ENCODE peak calls at places on chromosomes 5 and 9, in nine cellular contexts. One of them, this sample, is unnamed.

GRCh38 chr9:89309608-89310485 is 1.1 kb upstream of the CKS2 start:
- DNase-seq in epithelial cell of esophagus: no peak
- DNase-seq in PC-3: no peak
- DNase-seq in fibroblast of pulmonary artery: peak; percentile 34
- DNase-seq in H1: no peak
- DNase-seq in fibroblast of lung: no peak
- DNase-seq in fibroblast of mammary gland: no peak
- DNase-seq in neural progenitor cell: peak; percentile 10
- DNase-seq in lower lobe of right lung: no peak
- DNase-seq in this sample: peak; percentile 17

GRCh38 chr9:127140181-127140580 is 17.7 kb upstream of the ANGPTL2 start:
- DNase-seq in H1: no peak
- DNase-seq in fibroblast of pulmonary artery: no peak
- DNase-seq in PC-3: no peak
- DNase-seq in fibroblast of lung: no peak
- DNase-seq in neural progenitor cell: no peak
- DNase-seq in epithelial cell of esophagus: no peak
- DNase-seq in lower lobe of right lung: no peak
- DNase-seq in fibroblast of mammary gland: no peak
- DNase-seq in this sample: no peak

GRCh38 chr5:55037046-55037771 is 13.2 kb downstream of the GZMK start:
- DNase-seq in fibroblast of mammary gland: peak; percentile 22
- DNase-seq in epithelial cell of esophagus: peak; percentile 14
- DNase-seq in fibroblast of lung: peak; percentile 5
- DNase-seq in PC-3: no peak
- DNase-seq in lower lobe of right lung: no peak
- DNase-seq in H1: peak; percentile 46
- DNase-seq in fibroblast of pulmonary artery: peak; percentile 12
- DNase-seq in neural progenitor cell: peak; percentile 43
- DNase-seq in this sample: no peak

GRCh38 chr5:31981361-31981955 is 192.7 kb downstream of the GOLPH3 start:
- DNase-seq in neural progenitor cell: no peak
- DNase-seq in H1: no peak
- DNase-seq in lower lobe of right lung: no peak
- DNase-seq in PC-3: no peak
- DNase-seq in fibroblast of mammary gland: no peak
- DNase-seq in fibroblast of pulmonary artery: no peak
- DNase-seq in fibroblast of lung: no peak
- DNase-seq in epithelial cell of esophagus: no peak
- DNase-seq in this sample: no peak

GRCh38 chr5:180832638-180833068 is 28.4 kb downstream of the ZFP62 start:
- DNase-seq in fibroblast of mammary gland: no peak
- DNase-seq in lower lobe of right lung: no peak
- DNase-seq in H1: no peak
- DNase-seq in neural progenitor cell: no peak
- DNase-seq in fibroblast of lung: no peak
- DNase-seq in epithelial cell of esophagus: no peak
- DNase-seq in fibroblast of pulmonary artery: no peak
- DNase-seq in PC-3: no peak
- DNase-seq in this sample: no peak

GRCh38 chr5:142151436-142152382 is 43.1 kb downstream of the NDFIP1 start:
- DNase-seq in fibroblast of lung: peak; percentile 91
- DNase-seq in fibroblast of mammary gland: peak; percentile 83
- DNase-seq in lower lobe of right lung: no peak
- DNase-seq in neural progenitor cell: peak; percentile 66
- DNase-seq in epithelial cell of esophagus: peak; percentile 79
- DNase-seq in PC-3: peak; percentile 64
- DNase-seq in fibroblast of pulmonary artery: peak; percentile 94
- DNase-seq in H1: no peak
- DNase-seq in this sample: peak; percentile 63

GRCh38 chr5:170450041-170450660 is 53.7 kb upstream of the KCNIP1 start:
- DNase-seq in fibroblast of mammary gland: no peak
- DNase-seq in neural progenitor cell: no peak
- DNase-seq in lower lobe of right lung: no peak
- DNase-seq in fibroblast of pulmonary artery: no peak
- DNase-seq in fibroblast of lung: no peak
- DNase-seq in H1: peak; percentile 33
- DNase-seq in PC-3: no peak
- DNase-seq in epithelial cell of esophagus: no peak
- DNase-seq in this sample: no peak

GRCh38 chr9:112848316-112849151 is 42.1 kb downstream of the SLC46A2 start:
- DNase-seq in H1: peak; percentile 51
- DNase-seq in fibroblast of pulmonary artery: peak; percentile 29
- DNase-seq in fibroblast of lung: no peak
- DNase-seq in epithelial cell of esophagus: no peak
- DNase-seq in PC-3: no peak
- DNase-seq in fibroblast of mammary gland: no peak
- DNase-seq in neural progenitor cell: peak; percentile 61
- DNase-seq in lower lobe of right lung: no peak
- DNase-seq in this sample: no peak

GRCh38 chr5:176441921-176442323 is 6.3 kb upstream of the FAF2 start:
- DNase-seq in fibroblast of lung: peak; percentile 12
- DNase-seq in PC-3: peak; percentile 73
- DNase-seq in fibroblast of mammary gland: peak; percentile 59
- DNase-seq in H1: no peak
- DNase-seq in lower lobe of right lung: no peak
- DNase-seq in neural progenitor cell: peak; percentile 18
- DNase-seq in fibroblast of pulmonary artery: peak; percentile 63
- DNase-seq in epithelial cell of esophagus: peak; percentile 63
- DNase-seq in this sample: peak; percentile 80

GRCh38 chr9:84669008-84669292 is 579 bp upstream of the NTRK2 start:
- DNase-seq in neural progenitor cell: no peak
- DNase-seq in fibroblast of pulmonary artery: no peak
- DNase-seq in PC-3: no peak
- DNase-seq in lower lobe of right lung: no peak
- DNase-seq in fibroblast of mammary gland: no peak
- DNase-seq in epithelial cell of esophagus: no peak
- DNase-seq in H1: no peak
- DNase-seq in fibroblast of lung: no peak
- DNase-seq in this sample: no peak

GRCh38 chr5:37888476-37888875 is 48.6 kb upstream of the GDNF start:
- DNase-seq in fibroblast of mammary gland: peak; percentile 82
- DNase-seq in neural progenitor cell: no peak
- DNase-seq in fibroblast of lung: no peak
- DNase-seq in PC-3: peak; percentile 58
- DNase-seq in lower lobe of right lung: no peak
- DNase-seq in H1: no peak
- DNase-seq in epithelial cell of esophagus: peak; percentile 91
- DNase-seq in fibroblast of pulmonary artery: no peak
- DNase-seq in this sample: peak; percentile 77

GRCh38 chr9:122822056-122822455 is 6.3 kb downstream of the PDCL start:
- DNase-seq in PC-3: no peak
- DNase-seq in epithelial cell of esophagus: no peak
- DNase-seq in lower lobe of right lung: no peak
- DNase-seq in H1: no peak
- DNase-seq in fibroblast of pulmonary artery: no peak
- DNase-seq in fibroblast of lung: no peak
- DNase-seq in neural progenitor cell: no peak
- DNase-seq in fibroblast of mammary gland: no peak
- DNase-seq in this sample: no peak

GRCh38 chr5:159515197-159515596 is 184.9 kb upstream of the IL12B start:
- DNase-seq in epithelial cell of esophagus: no peak
- DNase-seq in lower lobe of right lung: no peak
- DNase-seq in fibroblast of lung: no peak
- DNase-seq in fibroblast of mammary gland: no peak
- DNase-seq in fibroblast of pulmonary artery: no peak
- DNase-seq in PC-3: no peak
- DNase-seq in H1: no peak
- DNase-seq in neural progenitor cell: no peak
- DNase-seq in this sample: no peak

GRCh38 chr5:81679885-81680284 is 71.0 kb downstream of the SSBP2 start:
- DNase-seq in neural progenitor cell: no peak
- DNase-seq in fibroblast of mammary gland: no peak
- DNase-seq in fibroblast of lung: no peak
- DNase-seq in lower lobe of right lung: no peak
- DNase-seq in PC-3: no peak
- DNase-seq in fibroblast of pulmonary artery: no peak
- DNase-seq in H1: no peak
- DNase-seq in epithelial cell of esophagus: no peak
- DNase-seq in this sample: no peak

GRCh38 chr5:54753034-54753433 is 232.4 kb downstream of the ESM1 start:
- DNase-seq in epithelial cell of esophagus: peak; percentile 45
- DNase-seq in PC-3: no peak
- DNase-seq in neural progenitor cell: no peak
- DNase-seq in fibroblast of pulmonary artery: peak; percentile 56
- DNase-seq in fibroblast of lung: peak; percentile 61
- DNase-seq in H1: peak; percentile 4
- DNase-seq in lower lobe of right lung: no peak
- DNase-seq in fibroblast of mammary gland: peak; percentile 59
- DNase-seq in this sample: peak; percentile 66

GRCh38 chr9:5642170-5642569 is 13.3 kb downstream of the RIC1 start:
- DNase-seq in PC-3: no peak
- DNase-seq in neural progenitor cell: no peak
- DNase-seq in epithelial cell of esophagus: no peak
- DNase-seq in fibroblast of lung: no peak
- DNase-seq in lower lobe of right lung: no peak
- DNase-seq in fibroblast of mammary gland: no peak
- DNase-seq in fibroblast of pulmonary artery: no peak
- DNase-seq in H1: no peak
- DNase-seq in this sample: no peak

GRCh38 chr5:128736567-128736966 is 198.5 kb upstream of the FBN2 start:
- DNase-seq in fibroblast of pulmonary artery: peak; percentile 50
- DNase-seq in lower lobe of right lung: no peak
- DNase-seq in fibroblast of mammary gland: no peak
- DNase-seq in fibroblast of lung: peak; percentile 43
- DNase-seq in epithelial cell of esophagus: peak; percentile 2
- DNase-seq in neural progenitor cell: peak; percentile 13
- DNase-seq in H1: no peak
- DNase-seq in PC-3: peak; percentile 74
- DNase-seq in this sample: peak; percentile 26

GRCh38 chr9:112059145-112059979 is 115.7 kb downstream of the SUSD1 start:
- DNase-seq in PC-3: peak; percentile 57
- DNase-seq in neural progenitor cell: no peak
- DNase-seq in fibroblast of mammary gland: peak; percentile 99
- DNase-seq in fibroblast of pulmonary artery: peak; percentile 86
- DNase-seq in epithelial cell of esophagus: peak; percentile 87
- DNase-seq in H1: no peak
- DNase-seq in fibroblast of lung: peak; percentile 87
- DNase-seq in lower lobe of right lung: no peak
- DNase-seq in this sample: peak; percentile 94

GRCh38 chr9:72971411-72971810 is 18.6 kb upstream of the ALDH1A1 start:
- DNase-seq in epithelial cell of esophagus: no peak
- DNase-seq in neural progenitor cell: no peak
- DNase-seq in fibroblast of pulmonary artery: no peak
- DNase-seq in PC-3: no peak
- DNase-seq in lower lobe of right lung: no peak
- DNase-seq in fibroblast of mammary gland: no peak
- DNase-seq in fibroblast of lung: no peak
- DNase-seq in H1: no peak
- DNase-seq in this sample: no peak

GRCh38 chr5:135977375-135977928 is 22.7 kb upstream of the LECT2 start:
- DNase-seq in neural progenitor cell: peak; percentile 86
- DNase-seq in fibroblast of mammary gland: no peak
- DNase-seq in PC-3: no peak
- DNase-seq in lower lobe of right lung: peak; percentile 87
- DNase-seq in H1: peak; percentile 96
- DNase-seq in fibroblast of pulmonary artery: peak; percentile 54
- DNase-seq in fibroblast of lung: peak; percentile 45
- DNase-seq in epithelial cell of esophagus: peak; percentile 79
- DNase-seq in this sample: no peak
- TF ChIP-seq CTCF in neural progenitor cell: peak; percentile 89
- TF ChIP-seq CTCF in fibroblast of mammary gland: peak; percentile 5
- TF ChIP-seq CTCF in PC-3: peak; percentile 20
- TF ChIP-seq CTCF in lower lobe of right lung: peak; percentile 85
- TF ChIP-seq CTCF in H1: peak; percentile 93
- TF ChIP-seq CTCF in fibroblast of pulmonary artery: peak; percentile 35
- TF ChIP-seq CTCF in fibroblast of lung: peak; percentile 43
- TF ChIP-seq CTCF in epithelial cell of esophagus: peak; percentile 78
- TF ChIP-seq CTCF in this sample: no peak

DNA sequence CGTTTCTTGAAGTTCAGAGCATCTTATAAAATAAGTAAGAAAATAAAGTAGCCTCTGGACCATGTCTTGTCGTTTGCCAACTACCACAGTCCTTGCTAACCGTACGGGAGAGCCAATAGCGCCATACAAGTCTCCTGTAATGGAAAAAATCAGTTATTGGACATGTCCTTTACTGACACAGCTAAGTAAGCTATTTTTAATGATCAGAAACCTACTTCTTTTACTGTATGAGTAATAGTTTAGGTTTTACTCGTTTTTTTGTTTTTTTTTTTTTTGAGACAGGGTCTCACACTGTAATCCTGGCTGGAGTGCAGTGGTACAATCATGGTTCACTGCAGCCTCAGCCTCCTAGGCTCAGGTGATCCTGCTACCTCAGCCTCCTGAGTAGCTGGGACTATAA is 37.8 kb upstream of the RAPGEF6 start:
- DNase-seq in fibroblast of pulmonary artery: no peak
- DNase-seq in fibroblast of lung: no peak
- DNase-seq in H1: no peak
- DNase-seq in epithelial cell of esophagus: no peak
- DNase-seq in lower lobe of right lung: no peak
- DNase-seq in PC-3: no peak
- DNase-seq in neural progenitor cell: no peak
- DNase-seq in fibroblast of mammary gland: no peak
- DNase-seq in this sample: no peak
- H3K4me3 ChIP-seq in fibroblast of pulmonary artery: no peak overlapping the region
- H3K4me3 ChIP-seq in fibroblast of lung: no peak overlapping the region
- H3K4me3 ChIP-seq in H1: no peak overlapping the region
- H3K4me3 ChIP-seq in epithelial cell of esophagus: no peak overlapping the region
- H3K4me3 ChIP-seq in lower lobe of right lung: no peak overlapping the region
- H3K4me3 ChIP-seq in PC-3: no peak overlapping the region
- H3K4me3 ChIP-seq in neural progenitor cell: no peak overlapping the region
- H3K4me3 ChIP-seq in fibroblast of mammary gland: no peak overlapping the region
- H3K4me3 ChIP-seq in this sample: no peak overlapping the region

DNA sequence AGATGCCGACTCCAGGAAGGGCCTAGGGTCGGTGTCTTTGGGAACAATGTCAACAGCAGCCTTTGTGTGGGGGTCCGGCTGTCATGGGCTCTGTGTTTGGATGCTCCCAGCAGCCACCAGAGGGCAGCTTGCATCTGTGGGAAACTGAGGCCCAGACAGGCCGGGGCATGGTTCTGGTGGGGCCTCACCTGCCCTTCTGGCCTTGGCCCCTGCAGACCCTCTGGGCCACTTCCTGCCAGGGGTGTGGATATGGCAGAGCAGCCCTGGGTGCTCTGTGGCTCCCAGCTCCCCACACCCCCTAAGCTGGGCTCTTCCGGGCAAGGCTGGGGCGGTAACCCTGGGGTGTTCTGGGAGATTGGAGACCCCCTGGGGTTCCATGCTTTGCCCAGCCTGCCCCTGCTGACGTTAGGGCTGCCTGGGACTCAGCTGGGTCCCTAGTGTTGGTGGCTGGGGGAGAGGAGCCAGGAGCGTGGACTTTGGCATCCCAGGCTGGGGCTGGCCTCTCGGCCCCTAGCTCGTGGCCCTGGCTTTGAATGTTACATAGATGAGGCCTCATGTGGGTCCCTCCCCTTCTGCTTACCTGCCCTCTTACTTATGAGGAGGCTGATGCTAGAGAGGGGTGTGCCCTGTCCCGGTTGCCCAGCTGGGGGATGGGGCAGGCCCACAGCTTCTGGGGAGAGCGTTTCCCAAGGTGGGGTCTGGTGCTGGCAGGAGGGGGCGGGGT is 38.3 kb downstream of the RXRA start:
- DNase-seq in H1: no peak
- DNase-seq in lower lobe of right lung: no peak
- DNase-seq in fibroblast of lung: no peak
- DNase-seq in neural progenitor cell: no peak
- DNase-seq in fibroblast of mammary gland: no peak
- DNase-seq in epithelial cell of esophagus: no peak
- DNase-seq in fibroblast of pulmonary artery: no peak
- DNase-seq in PC-3: no peak
- DNase-seq in this sample: no peak
- TF ChIP-seq CTCF in H1: no peak
- TF ChIP-seq CTCF in lower lobe of right lung: no peak
- TF ChIP-seq CTCF in fibroblast of lung: no peak
- TF ChIP-seq CTCF in neural progenitor cell: peak; percentile 16
- TF ChIP-seq CTCF in fibroblast of mammary gland: no peak
- TF ChIP-seq CTCF in epithelial cell of esophagus: no peak
- TF ChIP-seq CTCF in fibroblast of pulmonary artery: no peak
- TF ChIP-seq CTCF in PC-3: peak; percentile 19
- TF ChIP-seq CTCF in this sample: no peak

GRCh38 chr9:109098960-109099308 is 20.8 kb downstream of the TMEM245 start:
- DNase-seq in epithelial cell of esophagus: no peak
- DNase-seq in H1: no peak
- DNase-seq in fibroblast of lung: no peak
- DNase-seq in PC-3: no peak
- DNase-seq in fibroblast of mammary gland: peak; percentile 31
- DNase-seq in neural progenitor cell: no peak
- DNase-seq in fibroblast of pulmonary artery: no peak
- DNase-seq in lower lobe of right lung: no peak
- DNase-seq in this sample: no peak
- H3K4me3 ChIP-seq in epithelial cell of esophagus: no peak overlapping the region
- H3K4me3 ChIP-seq in H1: no peak overlapping the region
- H3K4me3 ChIP-seq in fibroblast of lung: no peak overlapping the region
- H3K4me3 ChIP-seq in PC-3: no peak overlapping the region
- H3K4me3 ChIP-seq in fibroblast of mammary gland: no peak overlapping the region
- H3K4me3 ChIP-seq in neural progenitor cell: no peak overlapping the region
- H3K4me3 ChIP-seq in fibroblast of pulmonary artery: no peak overlapping the region
- H3K4me3 ChIP-seq in lower lobe of right lung: no peak overlapping the region
- H3K4me3 ChIP-seq in this sample: no peak overlapping the region